ENCODE peak calls at places on chromosomes 4 and X, in seven cellular contexts. S, D, N, B, M, G and E are unnamed samples.

GRCh38 chr4:22170353-22170752 is 221.8 kb upstream of the KCNIP4 start:
- DNase-seq in S (no peak), G (no peak), B (no peak), M (no peak), N (no peak), D (no peak), E (no peak)

GRCh38 chrX:132266583-132267355 is 47.5 kb upstream of the RAP2C start:
- DNase-seq in G (no peak), M (no peak), B (no peak), S (no peak), D (no peak), N (no peak), E (no peak)

GRCh38 chrX:133402830-133403625 is 12.3 kb downstream of the GPC4 start:
- DNase-seq in S (no peak), G (no peak), M (no peak), B (no peak), N (no peak), D (no peak), E (no peak)

GRCh38 chr4:139913398-139913990 is 240.5 kb downstream of the MAML3 start:
- DNase-seq in D (peak), N (no peak), G (no peak), B (no peak), M (no peak), S (no peak), E (no peak)

GRCh38 chr4:131002132-131002531 is 1906.2 kb downstream of the C4orf33 start:
- DNase-seq in D (no peak), B (no peak), N (no peak), M (no peak), S (no peak), G (no peak), E (no peak)

GRCh38 chrX:1440506-1440905 is 12.2 kb downstream of the ASMTL start:
- DNase-seq in S (no peak), D (no peak), G (no peak), N (no peak), B (no peak), M (no peak), E (no peak)

GRCh38 chrX:12239356-12240082 is 101.2 kb downstream of the FRMPD4 start:
- DNase-seq in S (no peak), N (no peak), B (no peak), G (no peak), M (no peak), D (no peak), E (no peak)

GRCh38 chrX:28880136-28880535 is 292.9 kb downstream of the IL1RAPL1 start:
- DNase-seq in N (no peak), M (no peak), D (no peak), B (no peak), S (no peak), G (no peak), E (no peak)

GRCh38 chrX:63754141-63754859 is 30.7 kb downstream of the ARHGEF9 start:
- DNase-seq in G (no peak), M (no peak), S (no peak), D (peak), B (peak), N (no peak), E (no peak)

GRCh38 chr4:186192068-186192751 is 843 bp downstream of the CYP4V2 start:
- DNase-seq in M (no peak), N (no peak), B (no peak), S (no peak), G (peak), D (peak), E (no peak)

GRCh38 chr4:16231570-16232252 is 5.4 kb upstream of the TAPT1 start:
- DNase-seq in M (no peak), S (no peak), N (no peak), G (no peak), D (no peak), B (no peak), E (no peak)

GRCh38 chr4:8155048-8155447 is 3.6 kb downstream of the ABLIM2 start:
- DNase-seq in S (no peak), D (no peak), M (no peak), G (no peak), B (no peak), N (no peak), E (no peak)

GRCh38 chr4:77538574-77539157 is 67.0 kb upstream of the CXCL13 start:
- DNase-seq in S (no peak), D (peak), B (no peak), G (no peak), N (no peak), M (no peak), E (no peak)

GRCh38 chr4:87121332-87122065 is 98.9 kb downstream of the KLHL8 start:
- DNase-seq in N (no peak), S (no peak), M (no peak), B (no peak), G (no peak), D (no peak), E (no peak)

GRCh38 chr4:163492951-163493504 is 1.5 kb upstream of the TMA16 start:
- DNase-seq in M (no peak), S (no peak), G (no peak), N (no peak), B (no peak), D (no peak), E (no peak)

GRCh38 chr4:41213563-41214157 is 682 bp downstream of the APBB2 start:
- DNase-seq in N (no peak), M (no peak), B (no peak), G (no peak), D (no peak), S (no peak), E (no peak)

GRCh38 chrX:149044471-149044870 is 460.6 kb downstream of the IDS start:
- DNase-seq in S (no peak), B (no peak), D (no peak), N (no peak), G (no peak), M (no peak), E (no peak)

GRCh38 chr4:152074573-152074972 is 313.8 kb upstream of the GATB start:
- DNase-seq in M (no peak), D (no peak), N (no peak), G (no peak), S (no peak), B (no peak), E (no peak)

GRCh38 chr4:157572291-157572690 is 351.8 kb downstream of the GRIA2 start:
- DNase-seq in D (no peak), N (no peak), G (no peak), B (no peak), S (no peak), M (no peak), E (no peak)

GRCh38 chrX:1883772-1884171 is 268.9 kb downstream of the ASMT start:
- DNase-seq in M (no peak), N (no peak), D (no peak), S (no peak), B (no peak), G (no peak), E (no peak)

GRCh38 chr4:77169496-77169895 is 12.5 kb downstream of the CCNG2 start:
- DNase-seq in D (no peak), G (no peak), N (peak), B (no peak), S (no peak), M (no peak), E (no peak)

GRCh38 chr4:2796261-2797187 is 3.6 kb downstream of the SH3BP2 start:
- DNase-seq in S (no peak), N (no peak), B (no peak), M (no peak), G (no peak), D (peak), E (no peak)

GRCh38 chrX:153827903-153828302 is 2.4 kb downstream of the PDZD4 start:
- DNase-seq in G (no peak), M (no peak), S (no peak), D (no peak), B (no peak), N (no peak), E (no peak)

GRCh38 chrX:124719060-124719459 is 372.7 kb downstream of the SH2D1A start:
- DNase-seq in G (no peak), D (no peak), N (no peak), B (no peak), S (no peak), M (peak), E (no peak)

GRCh38 chrX:1727531-1728027 is 112.7 kb downstream of the ASMT start:
- DNase-seq in S (no peak), D (no peak), N (no peak), G (no peak), B (no peak), M (no peak), E (no peak)